ENCODE peak calls at places on chromosomes 2 and 18, in eight cellular contexts. B, E, A, U, W, N, F and V are unnamed samples.

GRCh38 chr2:64613276-64613675 is 40.4 kb downstream of the SERTAD2 start:
- DNase-seq in B (no peak), E (no peak), A (no peak), U (no peak), W (peak), N (no peak), F (no peak), V (no peak)

GRCh38 chr2:120669121-120669952 is 66.3 kb upstream of the GLI2 start:
- DNase-seq in B (no peak), E (peak), A (peak), U (peak), W (peak), N (no peak), F (no peak), V (no peak)

GRCh38 chr2:16005819-16006536 is 65.6 kb downstream of the MYCN start:
- DNase-seq in B (no peak), E (no peak), A (peak), U (no peak), W (peak), N (no peak), F (no peak), V (no peak)

GRCh38 chr2:211035548-211036185 is 479.3 kb downstream of the CPS1 start:
- DNase-seq in B (peak), E (peak), A (no peak), U (peak), W (peak), N (no peak), F (peak), V (no peak)

GRCh38 chr2:101830555-101830954 is 133.0 kb downstream of the MAP4K4 start:
- DNase-seq in B (peak), E (peak), A (no peak), U (no peak), W (peak), N (no peak), F (no peak), V (no peak)

GRCh38 chr2:2175381-2176090 is 155.5 kb downstream of the MYT1L start:
- DNase-seq in B (no peak), E (no peak), A (no peak), U (peak), W (no peak), N (no peak), F (peak), V (no peak)

GRCh38 chr2:20577495-20578235 is 73.2 kb downstream of the HS1BP3 start:
- DNase-seq in B (no peak), E (peak), A (peak), U (no peak), W (peak), N (no peak), F (no peak), V (no peak)

GRCh38 chr2:19538411-19538963 is 180.1 kb upstream of the OSR1 start:
- DNase-seq in B (peak), E (peak), A (no peak), U (no peak), W (peak), N (no peak), F (no peak), V (no peak)

GRCh38 chr18:25799221-25799620 is 291.2 kb downstream of the SS18 start:
- DNase-seq in B (no peak), E (no peak), A (no peak), U (no peak), W (no peak), N (no peak), F (no peak), V (no peak)

GRCh38 chr2:212945526-212945925 is 205.9 kb downstream of the IKZF2 start:
- DNase-seq in B (no peak), E (no peak), A (no peak), U (no peak), W (no peak), N (no peak), F (no peak), V (no peak)

GRCh38 chr18:35344736-35345459 is 678 bp upstream of the ZNF24 start:
- DNase-seq in B (no peak), E (no peak), A (no peak), U (no peak), W (no peak), N (no peak), F (no peak), V (no peak)

GRCh38 chr2:166417669-166418068 is 41.9 kb upstream of the SCN9A start:
- DNase-seq in B (peak), E (peak), A (no peak), U (peak), W (peak), N (no peak), F (no peak), V (no peak)

GRCh38 chr2:55418512-55419235 is 982 bp downstream of the CCDC88A start:
- DNase-seq in B (peak), E (peak), A (no peak), U (no peak), W (peak), N (no peak), F (no peak), V (no peak)

GRCh38 chr2:119440873-119441272 is 9.2 kb downstream of the TMEM37 start:
- DNase-seq in B (no peak), E (no peak), A (no peak), U (no peak), W (no peak), N (no peak), F (no peak), V (no peak)

GRCh38 chr2:24117902-24118301 is 5.2 kb downstream of the PFN4 start:
- DNase-seq in B (no peak), E (no peak), A (no peak), U (no peak), W (no peak), N (no peak), F (no peak), V (no peak)

GRCh38 chr2:185979546-185980071 is 241.0 kb downstream of the FSIP2 start:
- DNase-seq in B (peak), E (peak), A (no peak), U (no peak), W (peak), N (no peak), F (no peak), V (no peak)

GRCh38 chr2:47651296-47651695 is 131.6 kb upstream of the MSH6 start:
- DNase-seq in B (no peak), E (no peak), A (no peak), U (no peak), W (no peak), N (no peak), F (no peak), V (no peak)

GRCh38 chr2:133444411-133444934 is 123.8 kb downstream of the NCKAP5 start:
- DNase-seq in B (no peak), E (no peak), A (no peak), U (no peak), W (no peak), N (no peak), F (no peak), V (no peak)

GRCh38 chr2:45681675-45682074 is 30.2 kb downstream of the PRKCE start:
- DNase-seq in B (peak), E (peak), A (no peak), U (no peak), W (peak), N (no peak), F (no peak), V (no peak)

GRCh38 chr2:157898591-157898996 is 22.5 kb upstream of the ACVR1 start:
- DNase-seq in B (peak), E (peak), A (no peak), U (no peak), W (peak), N (peak), F (no peak), V (no peak)

GRCh38 chr2:40877734-40878288 is 425.9 kb upstream of the SLC8A1 start:
- DNase-seq in B (peak), E (peak), A (no peak), U (no peak), W (peak), N (no peak), F (no peak), V (no peak)

GRCh38 chr2:106032676-106033075 is 161.4 kb downstream of the UXS1 start:
- DNase-seq in B (no peak), E (no peak), A (no peak), U (no peak), W (peak), N (no peak), F (no peak), V (no peak)

GRCh38 chr18:78649421-78649820 is 330.2 kb upstream of the SALL3 start:
- DNase-seq in B (no peak), E (no peak), A (no peak), U (no peak), W (no peak), N (no peak), F (no peak), V (no peak)

GRCh38 chr2:70679244-70679643 is 88.8 kb downstream of the ADD2 start:
- DNase-seq in B (peak), E (peak), A (no peak), U (no peak), W (no peak), N (no peak), F (no peak), V (no peak)

GRCh38 chr2:39216495-39217191 is 27.1 kb downstream of the CDKL4 start:
- DNase-seq in B (no peak), E (no peak), A (no peak), U (no peak), W (no peak), N (peak), F (no peak), V (no peak)

GRCh38 chr2:38113999-38114708 is 38.2 kb upstream of the CYP1B1 start:
- DNase-seq in B (no peak), E (peak), A (no peak), U (no peak), W (peak), N (no peak), F (no peak), V (no peak)

GRCh38 chr2:160486341-160486740 is 7.3 kb downstream of the RBMS1 start:
- DNase-seq in B (no peak), E (peak), A (no peak), U (no peak), W (peak), N (no peak), F (no peak), V (no peak)

GRCh38 chr2:160491922-160492371 is 1.7 kb downstream of the RBMS1 start:
- DNase-seq in B (peak), E (peak), A (no peak), U (peak), W (peak), N (no peak), F (no peak), V (no peak)

GRCh38 chr2:160492401-160493226 is 993 bp downstream of the RBMS1 start:
- DNase-seq in B (peak), E (peak), A (peak), U (peak), W (peak), N (peak), F (peak), V (peak)

GRCh38 chr2:160490760-160491367 is 2.7 kb downstream of the RBMS1 start:
- DNase-seq in B (no peak), E (peak), A (no peak), U (no peak), W (no peak), N (no peak), F (no peak), V (no peak)

GRCh38 chr2:160489096-160489495 is 4.5 kb downstream of the RBMS1 start:
- DNase-seq in B (no peak), E (peak), A (no peak), U (no peak), W (peak), N (no peak), F (no peak), V (no peak)
- H3K4me3 ChIP-seq in B (no peak), E (peak), A (no peak), U (no peak), W (no peak), N (no peak), F (no peak), V (no peak)

DNA sequence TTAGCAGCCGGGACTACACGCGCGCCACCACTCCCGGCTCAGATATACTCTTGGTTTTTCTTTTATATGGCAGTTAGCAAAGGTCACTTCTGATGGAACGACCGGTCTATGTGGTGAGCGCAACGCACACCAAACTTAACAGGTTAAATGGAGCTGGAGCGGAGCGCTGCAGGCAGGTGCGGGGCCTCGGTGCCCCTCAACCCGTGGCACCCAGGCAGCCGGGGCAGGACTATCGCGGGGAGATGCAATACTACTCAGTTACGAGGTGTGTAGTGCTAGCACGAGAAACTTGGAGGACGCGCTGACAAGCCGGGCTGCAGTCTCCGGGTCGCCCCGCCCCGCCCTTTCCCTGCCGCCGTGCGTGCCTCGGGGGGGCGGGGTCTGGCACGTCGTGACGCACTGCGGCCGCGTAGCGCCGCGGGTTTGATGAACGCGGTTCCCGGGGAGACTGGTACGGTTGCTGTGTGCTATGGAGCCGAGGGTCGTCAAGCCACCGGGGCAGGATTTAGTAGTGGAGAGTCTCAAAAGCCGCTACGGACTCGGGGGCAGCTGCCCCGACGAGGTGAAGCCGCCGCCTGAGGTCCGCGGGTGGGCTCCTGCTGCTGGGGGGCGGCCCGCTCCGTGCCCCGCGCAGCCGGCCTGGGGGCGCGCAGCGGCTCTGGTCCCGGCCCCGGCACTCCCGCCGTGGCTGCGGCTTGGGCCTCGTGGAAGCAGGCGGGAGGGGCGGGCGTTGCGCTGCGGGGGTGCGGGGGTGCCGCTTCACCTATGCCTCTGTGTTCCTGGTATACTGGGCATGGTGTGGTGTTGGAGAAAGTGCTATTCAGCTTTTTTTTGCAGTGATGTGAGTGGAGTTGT is at the start of gene CCDC138:
- DNase-seq in B (peak), E (peak), A (peak), U (peak), W (peak), N (peak), F (peak), V (peak)
- H3K4me3 ChIP-seq in B (peak), E (peak), A (peak), U (peak), W (peak), N (peak), F (peak), V (peak)

GRCh38 chr18:21313576-21313975 is 71.5 kb downstream of the GREB1L start:
- DNase-seq in B (no peak), E (no peak), A (no peak), U (no peak), W (no peak), N (no peak), F (no peak), V (no peak)
- H3K4me3 ChIP-seq in B (no peak), E (no peak), A (no peak), U (no peak), W (no peak), N (no peak), F (no peak), V (no peak)

GRCh38 chr2:28397043-28397381 is 4.4 kb downstream of the FOSL2 start:
- DNase-seq in B (no peak), E (no peak), A (no peak), U (no peak), W (no peak), N (no peak), F (no peak), V (no peak)
- H3K4me3 ChIP-seq in B (peak), E (peak), A (peak), U (no peak), W (peak), N (no peak), F (no peak), V (peak)